ENCODE peak calls at places on chromosome 2, in seven cellular contexts. B is chondrocyte; M is astrocyte of the spinal cord; O is HFFc6; T is upper lobe of right lung; S is CD4-positive, alpha-beta T cell; Y is cardiac fibroblast. V is an unnamed sample.

GRCh38 chr2:199848323-199848722 is 2.7 kb downstream of the FTCDNL1 start:
- DNase-seq in B (no peak), M (no peak), O (no peak), T (no peak), S (no peak), Y (no peak), V (no peak)

GRCh38 chr2:46850742-46851141 is 64.9 kb downstream of the MCFD2 start:
- DNase-seq in B (no peak), M (peak; percentile 93), O (peak; percentile 59), T (peak; percentile 48), S (no peak), Y (peak; percentile 93), V (no peak)

GRCh38 chr2:71461304-71461671 is 7.9 kb downstream of the DYSF start:
- DNase-seq in B (no peak), M (no peak), O (no peak), T (no peak), S (no peak), Y (no peak), V (no peak)

GRCh38 chr2:71609441-71609840 is 156.1 kb downstream of the DYSF start:
- DNase-seq in B (peak; percentile 24), M (no peak), O (peak; percentile 72), T (no peak), S (no peak), Y (peak; percentile 10), V (no peak)

GRCh38 chr2:182672471-182673165 is 43.4 kb upstream of the DNAJC10 start:
- DNase-seq in B (no peak), M (peak; percentile 74), O (peak; percentile 56), T (no peak), S (no peak), Y (peak; percentile 80), V (no peak)

GRCh38 chr2:767440-767839 is 90.2 kb upstream of the TMEM18 start:
- DNase-seq in B (no peak), M (peak; percentile 2), O (no peak), T (no peak), S (no peak), Y (no peak), V (no peak)

GRCh38 chr2:108396845-108397244 is 19.1 kb downstream of the SULT1C4 start:
- DNase-seq in B (no peak), M (peak; percentile 42), O (peak; percentile 52), T (no peak), S (no peak), Y (peak; percentile 63), V (no peak)

GRCh38 chr2:96534701-96535181 is 1.8 kb upstream of the ARID5A start:
- DNase-seq in B (no peak), M (no peak), O (no peak), T (peak; percentile 18), S (no peak), Y (no peak), V (no peak)

GRCh38 chr2:71611247-71611646 is 157.9 kb downstream of the DYSF start:
- DNase-seq in B (peak; percentile 68), M (no peak), O (no peak), T (peak; percentile 52), S (no peak), Y (no peak), V (no peak)

GRCh38 chr2:88350641-88351601 is 101.6 kb downstream of the FOXI3 start:
- DNase-seq in B (no peak), M (no peak), O (peak; percentile 1), T (peak; percentile 83), S (peak; percentile 70), Y (peak; percentile 34), V (no peak)

GRCh38 chr2:25617948-25618646 is 55.3 kb downstream of the DTNB start:
- DNase-seq in B (no peak), M (peak; percentile 94), O (peak; percentile 77), T (no peak), S (no peak), Y (peak; percentile 84), V (no peak)

GRCh38 chr2:172859821-172860707 is 124.4 kb downstream of the RAPGEF4 start:
- DNase-seq in B (no peak), M (no peak), O (no peak), T (no peak), S (no peak), Y (peak; percentile 37), V (no peak)

GRCh38 chr2:45191972-45192371 is 182.7 kb upstream of the SIX2 start:
- DNase-seq in B (no peak), M (no peak), O (no peak), T (no peak), S (no peak), Y (peak; percentile 89), V (no peak)

GRCh38 chr2:9703085-9703641 is 72.4 kb upstream of the YWHAQ start:
- DNase-seq in B (no peak), M (peak; percentile 92), O (peak; percentile 94), T (peak; percentile 77), S (peak; percentile 64), Y (peak; percentile 94), V (no peak)

GRCh38 chr2:182446087-182446486 is 19.3 kb upstream of the PDE1A start:
- DNase-seq in B (no peak), M (no peak), O (no peak), T (no peak), S (no peak), Y (peak; percentile 51), V (no peak)

GRCh38 chr2:7555260-7555659 is 638.0 kb downstream of the RNF144A start:
- DNase-seq in B (peak; percentile 60), M (no peak), O (no peak), T (no peak), S (no peak), Y (no peak), V (no peak)

GRCh38 chr2:60867848-60868247 is 13.5 kb upstream of the REL start:
- DNase-seq in B (no peak), M (no peak), O (no peak), T (no peak), S (no peak), Y (peak; percentile 10), V (no peak)

GRCh38 chr2:27621524-27621923 is 7.3 kb downstream of the CCDC121 start:
- DNase-seq in B (no peak), M (no peak), O (no peak), T (no peak), S (no peak), Y (no peak), V (no peak)

GRCh38 chr2:64989982-64990614 is 899 bp downstream of the SLC1A4 start:
- DNase-seq in B (peak; percentile 88), M (no peak), O (no peak), T (no peak), S (no peak), Y (no peak), V (no peak)

GRCh38 chr2:64989126-64989981 is at the start of gene SLC1A4:
- DNase-seq in B (peak; percentile 96), M (peak; percentile 88), O (peak; percentile 78), T (peak; percentile 94), S (peak; percentile 74), Y (peak; percentile 91), V (no peak)

GRCh38 chr2:64987963-64988419 is 1.2 kb upstream of the SLC1A4 start:
- DNase-seq in B (no peak), M (no peak), O (peak; percentile 79), T (no peak), S (no peak), Y (no peak), V (no peak)

GRCh38 chr2:64987001-64987962 is 1.9 kb upstream of the SLC1A4 start:
- DNase-seq in B (no peak), M (peak; percentile 39), O (no peak), T (no peak), S (no peak), Y (peak; percentile 30), V (no peak)

DNA sequence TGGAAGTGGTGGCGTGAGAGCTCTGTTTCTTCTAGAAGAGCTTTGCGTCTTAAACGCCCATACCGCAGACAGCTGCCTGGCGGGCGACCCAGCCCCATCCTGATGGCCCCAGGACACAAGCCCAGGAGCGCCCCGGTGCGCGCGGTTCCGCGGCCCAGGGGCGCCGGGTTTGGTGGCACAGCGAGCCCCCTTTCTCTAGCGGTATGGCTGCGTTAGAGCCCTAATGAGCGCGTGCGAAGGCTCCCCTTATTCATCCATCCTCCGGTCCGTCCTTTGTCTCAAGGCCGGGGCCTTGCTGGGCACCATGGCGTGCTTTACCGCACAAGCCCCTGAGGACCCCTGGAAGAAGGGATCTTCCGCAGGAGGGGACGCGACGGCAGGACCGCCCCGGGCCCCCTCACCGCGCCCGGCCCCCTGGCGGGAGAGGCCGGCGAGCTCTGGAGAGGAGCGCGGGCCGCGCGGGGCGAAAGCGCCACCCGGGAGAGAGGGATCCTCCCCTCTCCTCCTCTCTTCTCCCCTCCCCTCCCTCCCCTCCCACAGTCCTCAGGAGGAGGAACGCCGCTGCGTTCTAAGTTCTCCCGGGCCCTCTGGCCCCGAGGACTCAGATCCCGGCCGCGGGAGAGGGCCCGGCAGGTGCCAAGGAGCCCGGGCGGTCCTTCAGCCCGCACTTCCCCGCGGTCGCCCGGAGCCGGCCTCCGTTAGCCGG is 626 bp upstream of the SLC1A4 start:
- DNase-seq in B (peak; percentile 94), M (peak; percentile 93), O (peak; percentile 67), T (peak; percentile 78), S (peak; percentile 43), Y (peak; percentile 87), V (peak; percentile 63)
- TF ChIP-seq CTCF in B (peak; percentile 76), M (peak; percentile 19), O (peak; percentile 73), T (peak; percentile 42), S (no peak), Y (peak; percentile 8), V (no peak)

DNA sequence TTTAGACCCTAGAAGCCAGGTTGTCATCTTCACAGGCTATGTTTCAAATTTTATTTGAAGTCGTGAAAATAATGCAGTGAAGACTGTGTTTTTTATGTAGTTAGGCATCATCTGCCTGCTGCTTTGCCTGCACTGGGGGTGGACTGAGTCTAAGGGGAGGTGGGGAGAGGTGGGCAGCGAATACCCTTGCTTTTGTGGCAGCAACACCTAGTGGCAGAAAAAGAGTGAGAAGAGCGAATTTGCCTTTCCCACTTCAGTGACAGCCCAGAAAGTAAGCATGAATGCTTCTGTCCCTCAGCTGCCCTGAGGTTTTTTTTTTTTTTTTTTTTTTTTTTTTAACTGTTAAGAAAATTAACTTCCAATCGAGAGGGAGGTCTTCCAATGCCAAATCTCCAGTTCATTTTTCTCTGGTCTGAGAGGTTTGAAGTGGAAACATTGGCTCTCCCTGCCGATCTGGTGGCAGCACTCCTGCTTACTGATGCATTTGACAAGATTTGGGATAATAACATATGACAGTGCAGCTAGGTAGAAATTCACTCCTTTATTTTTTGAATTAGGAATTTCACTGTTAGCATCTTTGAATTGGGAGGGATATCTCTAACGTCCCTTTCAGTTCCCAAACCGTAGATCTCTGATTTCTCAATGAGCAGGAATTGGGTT is 60.3 kb upstream of the LYPD6B start:
- DNase-seq in B (no peak), M (no peak), O (no peak), T (no peak), S (no peak), Y (no peak), V (no peak)
- TF ChIP-seq CTCF in B (peak; percentile 40), M (no peak), O (peak; percentile 12), T (no peak), S (no peak), Y (no peak), V (peak; percentile 15)

GRCh38 chr2:76953733-76954347 is 568.3 kb downstream of the LRRTM4 start:
- DNase-seq in B (no peak), M (peak; percentile 56), O (no peak), T (no peak), S (no peak), Y (peak; percentile 50), V (no peak)
- TF ChIP-seq CTCF in B (peak; percentile 82), M (peak; percentile 82), O (peak; percentile 57), T (peak; percentile 70), S (no peak), Y (peak; percentile 66), V (peak; percentile 70)

GRCh38 chr2:5076599-5076998 is 615.6 kb upstream of the SOX11 start:
- DNase-seq in B (no peak), M (no peak), O (no peak), T (no peak), S (no peak), Y (no peak), V (no peak)

GRCh38 chr2:5074738-5075137 is 617.4 kb upstream of the SOX11 start:
- DNase-seq in B (no peak), M (no peak), O (no peak), T (no peak), S (no peak), Y (no peak), V (no peak)

GRCh38 chr2:5077479-5078089 is 614.6 kb upstream of the SOX11 start:
- DNase-seq in B (no peak), M (peak; percentile 39), O (no peak), T (no peak), S (no peak), Y (no peak), V (no peak)
- TF ChIP-seq CTCF in B (peak; percentile 59), M (peak; percentile 32), O (no peak), T (no peak), S (no peak), Y (no peak), V (peak; percentile 4)

V was measured in D721Med.